ENCODE peak calls at places on chromosome 6, in seven cellular contexts. X is NCI-H2081; H is HTR-8/SVneo; N is activated effector memory CD4-positive, alpha-beta T cell treated with anti-CD3 and anti-CD28 coated beads, Interleukin-2, amount 50 U/mL, for 16 hours; S is T-helper 22 cell; C is stomach; D is prostate gland. G is an unnamed sample.

GRCh38 chr6:34529665-34530327 is 26.3 kb downstream of the SPDEF start:
- DNase-seq in H (no peak), S (no peak), D (peak; percentile 54), N (no peak), X (no peak), C (peak; percentile 76), G (no peak)

GRCh38 chr6:4401408-4402367 is 266.3 kb upstream of the ECI2 start:
- DNase-seq in S (no peak), C (no peak), H (no peak), N (no peak), X (no peak), D (no peak), G (no peak)

GRCh38 chr6:49326337-49326736 is 136.7 kb downstream of the MMUT start:
- DNase-seq in N (no peak), S (no peak), D (no peak), C (no peak), H (peak; percentile 19), X (no peak), G (no peak)

GRCh38 chr6:170099387-170099786 is 191.5 kb downstream of the DLL1 start:
- DNase-seq in D (no peak), N (no peak), X (no peak), S (no peak), H (no peak), C (peak; percentile 13), G (no peak)

GRCh38 chr6:25224237-25224636 is 54.9 kb upstream of the CARMIL1 start:
- DNase-seq in D (no peak), C (no peak), N (no peak), S (no peak), H (no peak), X (no peak), G (no peak)

GRCh38 chr6:57432919-57433684 is 115.7 kb downstream of the PRIM2 start:
- DNase-seq in S (no peak), C (no peak), X (no peak), N (no peak), H (no peak), D (no peak), G (no peak)

GRCh38 chr6:30613251-30614043 is 3.6 kb downstream of the PPP1R10 start:
- DNase-seq in N (no peak), C (no peak), H (no peak), X (no peak), S (no peak), D (no peak), G (no peak)

GRCh38 chr6:104161960-104162669 is 697.6 kb downstream of the HACE1 start:
- DNase-seq in X (no peak), H (no peak), S (no peak), N (no peak), D (no peak), C (no peak), G (no peak)

GRCh38 chr6:124679392-124679791 is 282.8 kb upstream of the RNF217 start:
- DNase-seq in D (no peak), H (peak; percentile 3), X (no peak), S (no peak), C (no peak), N (no peak), G (no peak)

GRCh38 chr6:116066789-116067188 is 6.1 kb upstream of the FRK start:
- DNase-seq in C (no peak), X (no peak), H (no peak), D (no peak), S (no peak), N (no peak), G (no peak)

GRCh38 chr6:34671801-34672656 is 24.5 kb downstream of the ILRUN start:
- DNase-seq in N (peak; percentile 91), X (no peak), D (no peak), H (no peak), C (no peak), S (peak; percentile 71), G (no peak)

GRCh38 chr6:53418288-53418687 is 69.5 kb upstream of the ELOVL5 start:
- DNase-seq in C (no peak), D (no peak), H (no peak), S (no peak), N (no peak), X (no peak), G (no peak)

GRCh38 chr6:113397229-113397628 is 459.9 kb upstream of the MARCKS start:
- DNase-seq in C (no peak), X (no peak), N (no peak), S (no peak), D (no peak), H (no peak), G (no peak)

GRCh38 chr6:68114648-68115047 is 520.4 kb upstream of the ADGRB3 start:
- DNase-seq in H (no peak), D (no peak), C (no peak), X (no peak), S (no peak), N (no peak), G (no peak)

GRCh38 chr6:84581494-84582259 is 182.7 kb downstream of the TBX18 start:
- DNase-seq in N (no peak), X (no peak), H (no peak), S (no peak), D (no peak), C (no peak), G (no peak)

GRCh38 chr6:116405147-116405546 is 34.4 kb downstream of the DSE start:
- DNase-seq in H (no peak), C (no peak), D (no peak), X (no peak), S (no peak), N (no peak), G (no peak)

GRCh38 chr6:91713911-91714310 is 1127.0 kb upstream of the MAP3K7 start:
- DNase-seq in S (no peak), X (peak; percentile 30), H (no peak), N (no peak), D (no peak), C (no peak), G (no peak)

GRCh38 chr6:63565058-63565726 is 7.1 kb upstream of the LOC128125822 start:
- DNase-seq in S (no peak), H (no peak), N (no peak), C (no peak), X (no peak), D (no peak), G (no peak)

GRCh38 chr6:135901776-135902524 is 50.4 kb downstream of the PDE7B start:
- DNase-seq in S (no peak), N (no peak), X (no peak), C (no peak), D (no peak), H (no peak), G (no peak)

GRCh38 chr6:169830876-169831275 is 79.5 kb downstream of the ERMARD start:
- DNase-seq in S (no peak), N (no peak), X (no peak), D (no peak), H (no peak), C (no peak), G (no peak)

GRCh38 chr6:44053760-44054556 is 73.3 kb downstream of the MRPL14 start:
- DNase-seq in C (no peak), S (no peak), D (no peak), N (no peak), X (no peak), H (no peak), G (no peak)

GRCh38 chr6:136037885-136038460 is 186.5 kb downstream of the PDE7B start:
- DNase-seq in X (no peak), H (no peak), C (no peak), D (no peak), S (no peak), N (no peak), G (no peak)

GRCh38 chr6:24497254-24497989 is 2.7 kb downstream of the ALDH5A1 start:
- DNase-seq in H (no peak), S (no peak), D (no peak), C (no peak), X (no peak), N (peak; percentile 30), G (no peak)

GRCh38 chr6:162854228-162854627 is 126.5 kb downstream of the PACRG start:
- DNase-seq in C (no peak), D (no peak), N (no peak), X (no peak), S (no peak), H (no peak), G (no peak)

GRCh38 chr6:166449036-166449435 is 66.3 kb upstream of the MPC1 start:
- DNase-seq in N (no peak), C (no peak), X (no peak), S (no peak), D (no peak), H (no peak), G (no peak)

GRCh38 chr6:142671791-142672190 is 273.2 kb downstream of the HIVEP2 start:
- DNase-seq in N (no peak), X (no peak), H (no peak), D (no peak), C (no peak), S (no peak), G (no peak)

GRCh38 chr6:161434331-161434730 is 160.5 kb upstream of the AGPAT4 start:
- DNase-seq in X (no peak), D (no peak), S (no peak), C (no peak), H (no peak), N (no peak), G (no peak)

GRCh38 chr6:29806387-29806786 is 21.2 kb upstream of the HLA-G start:
- DNase-seq in D (no peak), S (no peak), N (no peak), H (no peak), C (no peak), X (no peak), G (no peak)

GRCh38 chr6:168260385-168260987 is 59.1 kb downstream of the DACT2 start:
- DNase-seq in X (no peak), D (no peak), H (no peak), C (no peak), S (no peak), N (no peak), G (no peak)

G was measured in NCI-H1930.